ENCODE peak calls at places on chromosomes 4 and X, in four cellular contexts. J is PC-3, R is K562, V is fibroblast of lung. F is an unnamed sample.

GRCh38 chr4:41693629-41694028 is 54.9 kb downstream of the PHOX2B start:
- DNase-seq in J (peak), R (no peak), V (peak), F (peak)

GRCh38 chr4:127622923-127623754 is 9.6 kb upstream of the INTU start:
- DNase-seq in J (no peak), R (no peak), V (peak), F (peak)

GRCh38 chrX:133444196-133444595 is 28.9 kb upstream of the GPC4 start:
- DNase-seq in J (peak), R (no peak), V (peak), F (no peak)

GRCh38 chr4:17068396-17068795 is 170.0 kb upstream of the LDB2 start:
- DNase-seq in J (no peak), R (no peak), V (peak), F (peak)

GRCh38 chrX:129793604-129794191 is 13.9 kb downstream of the SASH3 start:
- DNase-seq in J (no peak), R (no peak), V (no peak), F (no peak)

GRCh38 chr4:6909113-6909969 is at the start of gene TBC1D14:
- DNase-seq in J (peak), R (peak), V (peak), F (peak)

GRCh38 chrX:140431521-140431920 is 73.3 kb downstream of the SOX3 start:
- DNase-seq in J (peak), R (no peak), V (peak), F (peak)

GRCh38 chr4:96472103-96472867 is 632.4 kb downstream of the PDHA2 start:
- DNase-seq in J (no peak), R (peak), V (no peak), F (no peak)

GRCh38 chrX:17030092-17030491 is 83.6 kb downstream of the REPS2 start:
- DNase-seq in J (no peak), R (no peak), V (no peak), F (no peak)

GRCh38 chr4:17066972-17067371 is 168.5 kb upstream of the LDB2 start:
- DNase-seq in J (peak), R (no peak), V (peak), F (peak)

GRCh38 chr4:147480502-147480890 is 401 bp upstream of the EDNRA start:
- DNase-seq in J (no peak), R (no peak), V (no peak), F (no peak)

GRCh38 chr4:147479817-147480216 is 1.1 kb upstream of the EDNRA start:
- DNase-seq in J (no peak), R (no peak), V (peak), F (peak)

GRCh38 chr4:147482281-147482680 is 1.4 kb downstream of the EDNRA start:
- DNase-seq in J (peak), R (no peak), V (no peak), F (no peak)

GRCh38 chr4:147480891-147481576 is at the start of gene EDNRA:
- DNase-seq in J (peak), R (no peak), V (peak), F (peak)

DNA sequence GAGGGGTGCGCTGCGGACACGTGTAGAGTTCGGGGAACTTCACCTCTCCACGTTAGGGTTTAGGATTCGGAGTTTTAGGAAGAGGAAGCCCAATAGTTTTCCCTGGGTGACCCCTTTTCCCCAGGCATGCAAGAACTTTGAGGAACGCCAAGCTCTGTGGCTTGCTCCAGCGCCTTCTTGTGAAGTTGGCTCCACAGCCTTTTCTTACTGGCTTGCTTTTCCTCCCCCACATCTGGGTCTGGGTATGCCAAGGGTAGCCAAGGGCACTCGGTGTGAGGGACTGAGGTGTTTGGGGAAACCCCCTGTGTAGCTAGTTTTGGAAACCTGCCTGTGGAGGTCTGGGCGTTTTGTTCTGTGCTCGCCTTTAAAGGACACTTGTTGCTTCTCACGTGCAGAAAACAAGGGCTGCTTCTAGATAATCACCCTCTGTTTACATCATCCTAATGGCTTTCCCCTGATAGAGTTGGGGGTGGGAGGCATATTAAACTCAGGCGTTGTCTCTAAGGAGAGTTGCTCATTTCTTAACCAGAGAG is 746 bp downstream of the EDNRA start:
- DNase-seq in J (no peak), R (no peak), V (peak), F (peak)
- H3K27ac ChIP-seq in J (no peak), R (no peak), V (peak), F (no peak)

GRCh38 chr4:110611968-110612447 is 10.9 kb downstream of the PITX2 start:
- DNase-seq in J (no peak), R (no peak), V (no peak), F (no peak)
- TF ChIP-seq EZH2 in J (no peak), R (no peak), V (no peak), F (no peak)

GRCh38 chr4:168398188-168398587 is 79.6 kb upstream of the DDX60 start:
- DNase-seq in J (no peak), R (no peak), V (no peak), F (no peak)

GRCh38 chr4:168394556-168394955 is 76.0 kb upstream of the DDX60 start:
- DNase-seq in J (no peak), R (no peak), V (no peak), F (no peak)

GRCh38 chr4:168397611-168398169 is 79.1 kb upstream of the DDX60 start:
- DNase-seq in J (no peak), R (no peak), V (no peak), F (no peak)

DNA sequence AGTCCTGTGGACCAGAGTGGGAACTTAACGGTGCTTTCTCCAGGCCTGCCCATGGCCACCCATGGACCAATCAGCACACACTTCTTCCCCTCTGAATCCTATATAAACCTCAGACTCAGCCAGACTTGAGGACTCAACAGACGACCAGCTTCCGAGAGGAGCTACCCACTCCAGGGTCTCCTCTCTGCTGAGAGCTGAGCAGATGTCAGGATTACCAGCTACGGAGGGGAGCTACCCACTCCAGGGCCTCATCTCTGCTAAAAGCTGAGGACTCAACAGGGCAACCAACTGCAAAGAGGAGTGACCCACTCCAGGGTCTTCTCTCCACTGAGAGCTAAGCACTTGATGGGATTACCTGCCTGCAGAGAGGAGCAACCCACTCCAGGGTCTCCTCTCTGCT is 80.0 kb upstream of the DDX60 start:
- DNase-seq in J (no peak), R (no peak), V (no peak), F (no peak)
- H3K27ac ChIP-seq in J (no peak), R (no peak), V (no peak), F (no peak)

GRCh38 chrX:137427061-137427778 is 138.7 kb upstream of the ZIC3 start:
- DNase-seq in J (no peak), R (no peak), V (no peak), F (no peak)
- TF ChIP-seq EZH2 in J (no peak), R (no peak), V (peak), F (no peak)

GRCh38 chr4:48041535-48042137 is 25.1 kb downstream of the NIPAL1 start:
- DNase-seq in J (no peak), R (no peak), V (no peak), F (no peak)
- H3K27ac ChIP-seq in J (no peak), R (no peak), V (no peak), F (no peak)

DNA sequence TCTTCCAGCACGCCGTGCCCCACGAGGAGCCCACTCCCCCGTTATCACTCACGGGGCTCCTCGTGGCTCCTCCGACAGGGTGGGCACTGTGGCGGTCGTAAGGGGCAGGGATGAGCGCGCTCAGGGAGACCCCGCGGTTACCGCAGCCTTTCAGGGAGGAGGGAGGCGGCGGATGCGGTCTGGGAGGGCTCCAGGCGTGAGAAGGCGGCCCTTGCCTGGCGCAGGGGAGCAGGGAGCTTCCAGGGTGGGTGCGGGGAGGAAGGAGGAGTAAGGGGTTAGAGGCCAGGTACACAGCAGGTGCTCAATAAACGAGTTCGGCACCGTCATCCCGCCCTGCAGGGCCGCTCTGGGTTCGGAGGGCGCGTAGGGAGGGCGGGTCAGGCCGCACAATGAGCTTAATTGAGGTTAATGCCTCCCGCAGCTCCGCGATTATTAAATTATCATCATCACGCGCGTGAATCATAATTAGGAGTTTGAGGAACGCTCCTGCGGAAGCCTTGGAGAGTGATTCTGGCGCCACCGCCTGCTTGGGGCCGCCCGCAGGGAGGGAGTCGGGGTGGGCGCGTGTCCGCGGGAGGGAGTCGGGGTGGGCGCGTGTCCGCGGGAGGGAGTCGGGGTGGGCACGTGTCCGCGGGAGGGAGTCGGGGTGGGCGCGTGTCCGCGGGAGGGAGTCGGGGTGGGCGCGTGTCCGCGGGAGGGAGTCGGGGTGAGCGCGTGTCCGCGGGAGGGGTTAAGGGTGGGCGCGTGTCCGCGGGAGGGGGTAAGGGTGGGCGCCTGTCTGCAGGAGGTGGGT is 7.6 kb upstream of the NKX1-1 start:
- DNase-seq in J (no peak), R (no peak), V (no peak), F (no peak)
- TF ChIP-seq EZH2 in J (no peak), R (no peak), V (no peak), F (no peak)

DNA sequence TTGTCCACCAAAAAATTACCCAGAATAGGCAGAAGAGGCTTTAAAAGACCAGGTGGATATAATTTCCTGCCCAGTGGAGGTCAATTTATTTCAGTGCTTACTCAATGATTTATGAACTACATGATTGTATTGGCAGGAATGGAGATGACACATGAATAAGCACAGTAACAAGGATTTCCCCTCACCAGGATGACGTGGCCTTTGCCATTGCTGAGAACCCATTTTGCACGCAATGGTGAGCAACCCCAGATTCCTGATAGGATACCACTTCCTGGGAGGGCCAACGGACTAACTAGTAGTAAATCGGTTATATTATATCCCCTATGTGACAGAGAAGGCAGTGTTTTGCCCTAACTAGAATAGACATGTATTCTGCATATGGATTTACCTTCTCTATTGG is 11.6 kb upstream of the TTC29 start:
- DNase-seq in J (peak), R (no peak), V (no peak), F (peak)
- H3K27ac ChIP-seq in J (peak), R (no peak), V (no peak), F (peak)